ENCODE peak calls at places on chromosomes 12 and 14, in four cellular contexts. M, Z, V and B are unnamed samples.
A peak's percentile ranks its signal among the peaks of the same experiment; 100 is the strongest.

GRCh38 chr12:17609152-17609551 is 480.8 kb downstream of the RERGL start:
- DNase-seq in M (no peak), Z (no peak), V (no peak), B (peak; percentile 3)

GRCh38 chr12:109510196-109510595 is 32.8 kb downstream of the UBE3B start:
- DNase-seq in M (no peak), Z (no peak), V (no peak), B (no peak)

GRCh38 chr12:55220725-55221124 is at the start of gene OR10A7:
- DNase-seq in M (no peak), Z (no peak), V (no peak), B (no peak)

GRCh38 chr12:123100882-123101281 is 50.0 kb downstream of the PITPNM2 start:
- DNase-seq in M (no peak), Z (no peak), V (no peak), B (no peak)

GRCh38 chr12:79262938-79263337 is 398.4 kb downstream of the SYT1 start:
- DNase-seq in M (peak; percentile 36), Z (no peak), V (no peak), B (no peak)

GRCh38 chr12:117069926-117070900 is 29.0 kb downstream of the TESC start:
- DNase-seq in M (no peak), Z (peak; percentile 43), V (no peak), B (no peak)

GRCh38 chr14:104894331-104895206 is 29.5 kb downstream of the CEP170B start:
- DNase-seq in M (no peak), Z (no peak), V (peak; percentile 28), B (no peak)

GRCh38 chr12:30989754-30990153 is 63.2 kb downstream of the TSPAN11 start:
- DNase-seq in M (no peak), Z (peak; percentile 49), V (peak; percentile 51), B (no peak)

GRCh38 chr14:61698216-61698980 is 3.1 kb downstream of the HIF1A start:
- DNase-seq in M (peak; percentile 35), Z (no peak), V (peak; percentile 35), B (no peak)

GRCh38 chr14:36515896-36516718 is 3.9 kb downstream of the NKX2-1 start:
- DNase-seq in M (no peak), Z (no peak), V (no peak), B (no peak)

GRCh38 chr12:128930591-128930990 is 77.3 kb downstream of the GLT1D1 start:
- DNase-seq in M (no peak), Z (no peak), V (no peak), B (no peak)

GRCh38 chr12:105538880-105539279 is 208.4 kb downstream of the C12orf75 start:
- DNase-seq in M (no peak), Z (no peak), V (no peak), B (no peak)

GRCh38 chr14:48398675-48399282 is 723.4 kb upstream of the MDGA2 start:
- DNase-seq in M (peak; percentile 36), Z (peak; percentile 8), V (peak; percentile 65), B (no peak)

GRCh38 chr12:48788852-48789775 is at the start of gene ADCY6:
- DNase-seq in M (peak; percentile 79), Z (no peak), V (peak; percentile 88), B (peak; percentile 18)

GRCh38 chr12:130708648-130709047 is 7.5 kb downstream of the RIMBP2 start:
- DNase-seq in M (no peak), Z (no peak), V (no peak), B (no peak)

GRCh38 chr14:103819503-103820307 is 27.7 kb downstream of the PPP1R13B start:
- DNase-seq in M (no peak), Z (no peak), V (peak; percentile 89), B (no peak)

GRCh38 chr12:128073937-128074336 is 193.0 kb upstream of the TMEM132C start:
- DNase-seq in M (no peak), Z (no peak), V (no peak), B (no peak)

GRCh38 chr12:88450130-88450529 is 130.1 kb downstream of the KITLG start:
- DNase-seq in M (no peak), Z (no peak), V (no peak), B (no peak)

GRCh38 chr12:112941528-112942335 is 3.5 kb downstream of the OAS3 start:
- DNase-seq in M (no peak), Z (no peak), V (no peak), B (no peak)

GRCh38 chr14:54775486-54776100 is 127.0 kb downstream of the GCH1 start:
- DNase-seq in M (no peak), Z (no peak), V (no peak), B (no peak)

GRCh38 chr14:85125331-85125730 is 404.6 kb upstream of the FLRT2 start:
- DNase-seq in M (no peak), Z (no peak), V (no peak), B (no peak)

GRCh38 chr14:21614245-21614644 is 20.5 kb downstream of the OR10G2 start:
- DNase-seq in M (no peak), Z (no peak), V (no peak), B (no peak)

GRCh38 chr14:61178226-61179060 is 102.7 kb downstream of the TMEM30B start:
- DNase-seq in M (peak; percentile 98), Z (no peak), V (no peak), B (peak; percentile 88)

GRCh38 chr14:24269910-24270536 is 1.4 kb downstream of the RABGGTA start:
- DNase-seq in M (no peak), Z (no peak), V (no peak), B (no peak)

GRCh38 chr12:62279058-62279457 is 18.9 kb downstream of the USP15 start:
- DNase-seq in M (no peak), Z (no peak), V (no peak), B (no peak)

GRCh38 chr12:132222096-132222807 is 78.0 kb downstream of the NOC4L start:
- DNase-seq in M (no peak), Z (peak; percentile 44), V (peak; percentile 45), B (no peak)

GRCh38 chr14:88016768-88017167 is 11.8 kb downstream of the GPR65 start:
- DNase-seq in M (no peak), Z (no peak), V (no peak), B (no peak)

GRCh38 chr12:51818086-51818485 is 30.4 kb downstream of the FIGNL2 start:
- DNase-seq in M (no peak), Z (no peak), V (no peak), B (no peak)

GRCh38 chr12:21893924-21894323 is 47.3 kb downstream of the ABCC9 start:
- DNase-seq in M (no peak), Z (no peak), V (no peak), B (no peak)

GRCh38 chr14:61525293-61526011 is 169.9 kb upstream of the HIF1A start:
- DNase-seq in M (peak; percentile 67), Z (no peak), V (no peak), B (peak; percentile 90)

GRCh38 chr14:24367506-24368214 is at the start of gene NFATC4:
- DNase-seq in M (peak; percentile 94), Z (no peak), V (peak; percentile 93), B (peak; percentile 67)

GRCh38 chr12:58847876-58848600 is 72.3 kb downstream of the LRIG3 start:
- DNase-seq in M (no peak), Z (no peak), V (no peak), B (peak; percentile 24)

GRCh38 chr14:35336171-35337073 is 44.2 kb downstream of the PSMA6 start:
- DNase-seq in M (peak; percentile 22), Z (no peak), V (peak; percentile 32), B (peak; percentile 41)

GRCh38 chr14:84825481-84825880 is 704.5 kb upstream of the FLRT2 start:
- DNase-seq in M (peak; percentile 51), Z (no peak), V (no peak), B (no peak)

GRCh38 chr12:50556273-50556672 is 51.5 kb downstream of the DIP2B start:
- DNase-seq in M (no peak), Z (no peak), V (no peak), B (no peak)
- TF ChIP-seq CTCF in M (no peak), Z (no peak), V (no peak), B (no peak)

GRCh38 chr14:68491793-68492192 is 301.1 kb downstream of the ZFP36L1 start:
- DNase-seq in M (no peak), Z (no peak), V (no peak), B (no peak)
- TF ChIP-seq CTCF in M (no peak), Z (no peak), V (no peak), B (no peak)

DNA sequence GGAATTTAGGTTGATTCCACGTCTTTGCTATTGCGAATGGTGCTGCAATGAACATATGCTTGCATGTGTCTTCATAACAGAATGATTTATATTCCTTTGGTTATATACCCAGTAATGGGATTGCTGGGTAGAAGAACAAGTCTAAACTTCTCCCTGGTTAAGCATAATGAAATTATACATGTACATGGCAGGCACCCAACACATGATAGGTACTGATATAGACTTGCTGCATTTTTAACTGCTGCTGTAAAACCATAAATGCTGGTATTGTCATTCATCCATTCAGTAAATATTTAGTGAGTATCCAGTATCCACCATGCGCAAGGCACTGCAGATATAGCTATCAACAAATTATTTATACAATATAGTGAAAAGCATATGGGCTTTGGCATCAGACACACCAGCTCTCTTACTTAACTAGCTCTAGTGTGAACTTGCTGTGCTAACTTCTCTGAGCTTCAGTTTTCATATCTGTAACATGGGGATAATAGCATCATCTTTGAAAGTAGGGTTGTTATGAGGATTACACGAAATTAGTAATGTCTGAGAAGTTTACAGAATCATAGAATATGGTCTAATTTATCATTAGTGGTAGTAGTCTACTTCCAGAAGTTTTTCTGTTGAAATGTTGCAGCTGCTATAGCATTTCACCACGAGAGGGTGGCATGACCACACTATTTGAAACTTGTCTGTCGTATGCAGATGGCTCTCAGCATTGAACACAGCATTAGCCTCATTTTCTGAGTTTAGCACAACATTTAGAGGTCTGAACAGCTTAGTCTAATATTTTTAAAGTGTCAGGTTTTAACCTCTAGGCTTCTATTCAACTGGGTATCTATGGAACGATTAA is 32.0 kb upstream of the SEL1L start:
- DNase-seq in M (no peak), Z (peak; percentile 16), V (peak; percentile 50), B (no peak)
- TF ChIP-seq CTCF in M (peak; percentile 25), Z (peak; percentile 64), V (peak; percentile 39), B (peak; percentile 65)

DNA sequence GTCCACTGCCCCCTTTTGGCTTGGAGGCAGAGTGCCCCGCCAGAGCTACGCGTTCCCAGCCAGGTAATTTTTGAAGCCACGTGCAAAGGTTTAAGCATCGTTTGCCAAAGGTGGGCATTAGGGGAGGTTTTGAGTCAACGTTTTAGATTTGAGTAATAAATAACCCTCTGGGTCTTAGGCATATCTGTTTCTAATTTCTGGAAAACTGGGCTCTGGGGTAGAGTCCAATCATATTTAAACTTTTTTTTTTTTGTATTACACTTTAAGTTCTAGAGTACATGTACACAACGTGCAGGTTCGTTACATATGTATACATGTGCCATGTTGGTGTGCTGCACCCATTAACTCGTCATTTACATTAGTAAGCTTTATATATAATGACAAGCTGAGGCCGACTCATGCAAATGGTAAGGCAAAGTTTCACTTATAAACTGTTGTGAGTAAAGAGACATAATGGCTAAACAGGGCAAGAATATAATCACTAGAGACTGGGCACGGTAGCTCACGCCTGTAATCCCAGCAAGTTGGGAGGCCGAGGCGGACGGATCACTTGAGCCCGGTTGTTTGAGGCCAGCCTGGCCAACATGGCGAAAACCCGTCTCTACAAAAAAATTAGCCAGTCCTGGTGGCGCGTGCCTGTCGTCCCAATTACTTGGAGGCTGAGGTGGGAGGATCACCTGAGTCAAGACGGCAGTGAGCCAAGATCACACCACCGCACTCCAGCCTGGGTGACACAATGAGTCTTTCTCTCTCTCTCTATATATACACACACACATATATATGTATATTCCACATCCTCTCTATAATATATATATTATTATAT is 491 bp upstream of the NR2C1 start:
- DNase-seq in M (no peak), Z (no peak), V (no peak), B (no peak)
- TF ChIP-seq CTCF in M (peak; percentile 93), Z (peak; percentile 92), V (peak; percentile 78), B (peak; percentile 91)

GRCh38 chr12:19129486-19130223 is at the start of gene PLEKHA5:
- DNase-seq in M (peak; percentile 70), Z (peak; percentile 70), V (peak; percentile 93), B (no peak)
- TF ChIP-seq CTCF in M (no peak), Z (peak; percentile 40), V (no peak), B (peak; percentile 8)